ENCODE peak calls at places on chromosome 9, in four cellular contexts. Z is HepG2, P is B cell, O is foreskin fibroblast. Y is an unnamed sample.

GRCh38 chr9:113523421-113524141 is 60.1 kb downstream of the RGS3 start:
- DNase-seq in Z (no peak), P (peak; percentile 38), O (peak; percentile 32), Y (no peak)

GRCh38 chr9:28289732-28290131 is 716.5 kb upstream of the C9orf72 start:
- DNase-seq in P (no peak), Z (no peak), O (no peak), Y (no peak)

GRCh38 chr9:127455299-127455992 is 4.1 kb downstream of the LRSAM1 start:
- DNase-seq in P (peak; percentile 42), Z (no peak), O (peak; percentile 37), Y (no peak)

GRCh38 chr9:89815061-89815902 is 210.5 kb downstream of the GADD45G start:
- DNase-seq in P (no peak), O (no peak), Z (no peak), Y (no peak)

GRCh38 chr9:131676431-131676972 is 63.4 kb downstream of the RAPGEF1 start:
- DNase-seq in Z (no peak), O (peak; percentile 29), P (peak; percentile 46), Y (no peak)

GRCh38 chr9:83472221-83472665 is 66.0 kb downstream of the FRMD3 start:
- DNase-seq in O (peak; percentile 85), Z (peak; percentile 95), P (no peak), Y (peak; percentile 68)

GRCh38 chr9:34630402-34631154 is 1.7 kb upstream of the ARID3C start:
- DNase-seq in P (no peak), O (peak; percentile 59), Z (peak; percentile 48), Y (no peak)

GRCh38 chr9:126438757-126439401 is 112.2 kb downstream of the MVB12B start:
- DNase-seq in Z (no peak), O (no peak), P (no peak), Y (no peak)

GRCh38 chr9:95107001-95107749 is 210.3 kb downstream of the FANCC start:
- DNase-seq in P (no peak), Z (no peak), O (peak; percentile 70), Y (no peak)

GRCh38 chr9:84669008-84669292 is 579 bp upstream of the NTRK2 start:
- DNase-seq in O (no peak), Z (no peak), P (no peak), Y (no peak)

GRCh38 chr9:128651798-128652197 is 4.8 kb downstream of the DYNC2I2 start:
- DNase-seq in P (no peak), Z (no peak), O (no peak), Y (no peak)

GRCh38 chr9:120781236-120781635 is 12.0 kb downstream of the FBXW2 start:
- DNase-seq in Z (no peak), P (no peak), O (no peak), Y (no peak)

GRCh38 chr9:16664211-16664610 is 206.3 kb downstream of the BNC2 start:
- DNase-seq in O (peak; percentile 27), Z (no peak), P (no peak), Y (peak; percentile 5)

GRCh38 chr9:92740015-92740408 is 24.6 kb downstream of the BICD2 start:
- DNase-seq in P (no peak), O (no peak), Z (no peak), Y (no peak)

GRCh38 chr9:111953444-111953843 is 56.8 kb downstream of the UGCG start:
- DNase-seq in O (peak; percentile 51), P (no peak), Z (no peak), Y (no peak)

GRCh38 chr9:115118471-115119156 is 657 bp upstream of the TNC start:
- DNase-seq in Z (no peak), P (no peak), O (peak; percentile 97), Y (peak; percentile 97)

GRCh38 chr9:74147906-74148305 is 349.2 kb upstream of the RORB start:
- DNase-seq in Z (no peak), P (no peak), O (no peak), Y (no peak)

GRCh38 chr9:130893250-130894101 is 3.1 kb downstream of the QRFP start:
- DNase-seq in O (no peak), P (peak; percentile 27), Z (no peak), Y (no peak)

GRCh38 chr9:94082553-94082952 is 1.7 kb upstream of the PTPDC1 start:
- DNase-seq in P (no peak), O (no peak), Z (no peak), Y (no peak)

GRCh38 chr9:115289757-115290208 is 171.8 kb upstream of the TNC start:
- DNase-seq in O (no peak), P (no peak), Z (no peak), Y (peak; percentile 48)

GRCh38 chr9:136881691-136882108 is 4.6 kb upstream of the TRAF2 start:
- DNase-seq in Z (peak; percentile 52), P (no peak), O (peak; percentile 56), Y (no peak)

GRCh38 chr9:126635061-126635460 is 21.3 kb downstream of the LMX1B start:
- DNase-seq in Z (no peak), P (no peak), O (no peak), Y (no peak)

GRCh38 chr9:21996438-21996837 is 1.8 kb downstream of the CDKN2B-AS1 start:
- DNase-seq in Z (no peak), P (no peak), O (no peak), Y (no peak)

GRCh38 chr9:96423985-96424336 is 5.8 kb upstream of the ZNF367 start:
- DNase-seq in P (no peak), Z (no peak), O (no peak), Y (no peak)

GRCh38 chr9:136799079-136799853 is 3.1 kb downstream of the CCDC183 start:
- DNase-seq in O (no peak), P (no peak), Z (peak; percentile 80), Y (no peak)

GRCh38 chr9:133184971-133185370 is 21.3 kb upstream of the GBGT1 start:
- DNase-seq in Z (peak; percentile 64), O (peak; percentile 72), P (peak; percentile 47), Y (peak; percentile 71)
- TF ChIP-seq CTCF in Z (peak; percentile 76), O (peak; percentile 55), P (peak; percentile 43), Y (peak; percentile 74)

DNA sequence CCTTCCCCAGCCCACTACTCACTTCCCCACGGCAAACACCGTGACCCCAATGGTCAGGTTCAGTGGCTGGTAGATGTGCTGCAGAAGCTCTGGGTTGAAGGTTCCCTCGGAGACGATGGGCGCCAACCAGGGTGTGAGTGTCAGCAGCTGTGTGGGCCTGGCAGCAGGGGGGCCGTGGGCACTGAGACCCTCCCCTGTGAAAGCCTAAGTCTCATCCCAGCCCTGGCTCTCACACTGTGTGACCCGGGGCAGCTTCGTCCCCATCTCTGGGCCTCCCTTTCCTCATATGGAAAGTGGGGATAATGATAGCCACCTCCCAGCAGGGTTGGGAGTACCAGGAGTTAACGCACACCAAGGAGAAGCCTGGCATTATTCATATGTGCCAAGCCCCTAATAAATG is 8.6 kb downstream of the GBGT1 start:
- DNase-seq in O (no peak), P (no peak), Z (no peak), Y (no peak)
- TF ChIP-seq CTCF in O (no peak), P (no peak), Z (no peak), Y (no peak)

GRCh38 chr9:72895122-72895521 is 57.7 kb downstream of the ALDH1A1 start:
- DNase-seq in P (no peak), O (no peak), Z (no peak), Y (no peak)

GRCh38 chr9:72894342-72894741 is 58.5 kb downstream of the ALDH1A1 start:
- DNase-seq in O (peak; percentile 95), Z (no peak), P (no peak), Y (peak; percentile 91)

GRCh38 chr9:72896439-72896838 is 56.4 kb downstream of the ALDH1A1 start:
- DNase-seq in Z (no peak), O (no peak), P (no peak), Y (no peak)

GRCh38 chr9:72891043-72891442 is 61.8 kb downstream of the ALDH1A1 start:
- DNase-seq in P (no peak), Z (no peak), O (no peak), Y (no peak)

DNA sequence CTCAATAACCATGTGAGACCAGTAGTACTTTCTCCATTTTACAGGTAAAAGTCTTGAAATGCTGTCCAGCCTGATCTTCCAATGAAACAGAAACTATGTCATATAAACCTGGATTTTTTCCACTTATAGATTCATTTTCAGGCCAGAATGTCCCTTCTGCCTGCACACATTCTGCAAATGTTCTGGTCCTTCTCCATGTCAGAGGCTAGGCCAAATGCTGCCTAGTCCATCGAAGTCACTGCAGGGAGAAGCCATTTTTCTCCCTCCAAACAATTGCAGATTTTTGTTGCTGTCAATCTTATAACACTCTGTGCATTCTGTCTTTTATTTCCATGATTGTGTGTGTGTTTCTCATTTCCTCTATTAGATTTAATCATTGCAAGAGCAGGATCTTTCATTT is 59.4 kb downstream of the ALDH1A1 start:
- DNase-seq in O (no peak), P (no peak), Z (no peak), Y (no peak)
- TF ChIP-seq CTCF in O (no peak), P (no peak), Z (no peak), Y (no peak)

GRCh38 chr9:101388507-101388993 is 3.7 kb upstream of the BAAT start:
- DNase-seq in Z (peak; percentile 73), O (no peak), P (no peak), Y (no peak)
- TF ChIP-seq CTCF in Z (peak; percentile 80), O (peak; percentile 41), P (no peak), Y (no peak)

GRCh38 chr9:99259231-99259918 is 37.3 kb downstream of the SEC61B start:
- DNase-seq in Z (no peak), P (peak; percentile 41), O (peak; percentile 58), Y (peak; percentile 4)

GRCh38 chr9:99261923-99262322 is 39.8 kb downstream of the SEC61B start:
- DNase-seq in Z (no peak), O (no peak), P (no peak), Y (no peak)

GRCh38 chr9:99266136-99267023 is 44.3 kb downstream of the SEC61B start:
- DNase-seq in P (peak; percentile 80), Z (peak; percentile 65), O (peak; percentile 81), Y (peak; percentile 49)

GRCh38 chr9:99262949-99263418 is 40.9 kb downstream of the SEC61B start:
- DNase-seq in Z (no peak), P (no peak), O (no peak), Y (no peak)

GRCh38 chr9:99264070-99264469 is 42.0 kb downstream of the SEC61B start:
- DNase-seq in P (no peak), Z (no peak), O (peak; percentile 37), Y (no peak)
- TF ChIP-seq CTCF in P (no peak), Z (no peak), O (peak; percentile 34), Y (peak; percentile 73)

DNA sequence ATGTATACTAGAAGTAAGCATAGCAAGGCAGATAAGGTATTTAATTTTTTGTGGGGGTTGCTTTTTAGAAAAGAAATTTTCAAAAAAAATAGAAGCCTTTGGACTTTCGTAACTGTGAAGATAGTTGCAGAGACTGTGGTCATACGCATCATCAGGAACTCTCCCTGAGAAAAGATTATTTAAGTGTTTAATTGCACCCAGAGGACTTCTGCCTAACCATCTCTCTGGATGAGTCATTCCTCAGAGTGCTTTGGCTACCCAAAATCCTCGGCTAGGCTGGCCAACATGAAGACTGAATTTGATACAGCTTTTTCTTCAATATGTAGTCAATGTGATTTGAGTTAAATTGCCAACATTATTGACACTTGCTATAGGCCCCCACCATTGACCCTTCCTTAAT is 296.4 kb downstream of the TLR4 start:
- DNase-seq in Z (no peak), P (no peak), O (no peak), Y (no peak)
- TF ChIP-seq CTCF in Z (no peak), P (no peak), O (no peak), Y (no peak)

GRCh38 chr9:9170735-9171134 is 1371.2 kb upstream of the DMAC1 start:
- DNase-seq in P (no peak), Z (no peak), O (no peak), Y (no peak)
- TF ChIP-seq CTCF in P (no peak), Z (no peak), O (no peak), Y (no peak)